ENCODE peak calls at places on chromosomes 5 and 9, in seven cellular contexts. One of them, this sample, is unnamed.

GRCh38 chr5:3149899-3150298 is 398.4 kb upstream of the IRX2 start:
- DNase-seq in astrocyte of the spinal cord: no peak
- DNase-seq in upper lobe of right lung: no peak
- DNase-seq in M059J: no peak
- DNase-seq in NCI-H1694 treated with DMSO at 0.1 percent for 48 hours: no peak
- DNase-seq in stimulated activated CD8-positive, alpha-beta memory T cell treated with anti-CD3 and anti-CD28 coated beads, Interleukin-15, amount 100 ng/mL, for 24 hours: no peak
- DNase-seq in stimulated activated CD4-positive, alpha-beta T cell treated with anti-CD3 and anti-CD28 coated beads, Interleukin-1b, Interleukin-23, amount 100 ng/mL, for 4 hours: no peak
- DNase-seq in this sample: no peak

GRCh38 chr9:134326754-134327526 is 685 bp downstream of the RXRA start:
- DNase-seq in M059J: peak
- DNase-seq in stimulated activated CD4-positive, alpha-beta T cell treated with anti-CD3 and anti-CD28 coated beads, Interleukin-1b, Interleukin-23, amount 100 ng/mL, for 4 hours: no peak
- DNase-seq in stimulated activated CD8-positive, alpha-beta memory T cell treated with anti-CD3 and anti-CD28 coated beads, Interleukin-15, amount 100 ng/mL, for 24 hours: no peak
- DNase-seq in upper lobe of right lung: no peak
- DNase-seq in astrocyte of the spinal cord: peak
- DNase-seq in NCI-H1694 treated with DMSO at 0.1 percent for 48 hours: no peak
- DNase-seq in this sample: no peak

GRCh38 chr9:103530934-103531333 is 535.8 kb downstream of the CYLC2 start:
- DNase-seq in NCI-H1694 treated with DMSO at 0.1 percent for 48 hours: no peak
- DNase-seq in stimulated activated CD4-positive, alpha-beta T cell treated with anti-CD3 and anti-CD28 coated beads, Interleukin-1b, Interleukin-23, amount 100 ng/mL, for 4 hours: no peak
- DNase-seq in stimulated activated CD8-positive, alpha-beta memory T cell treated with anti-CD3 and anti-CD28 coated beads, Interleukin-15, amount 100 ng/mL, for 24 hours: no peak
- DNase-seq in upper lobe of right lung: no peak
- DNase-seq in M059J: no peak
- DNase-seq in astrocyte of the spinal cord: peak
- DNase-seq in this sample: no peak

GRCh38 chr5:179166171-179166885 is 106.2 kb downstream of the ZNF354C start:
- DNase-seq in upper lobe of right lung: peak
- DNase-seq in M059J: no peak
- DNase-seq in astrocyte of the spinal cord: no peak
- DNase-seq in stimulated activated CD8-positive, alpha-beta memory T cell treated with anti-CD3 and anti-CD28 coated beads, Interleukin-15, amount 100 ng/mL, for 24 hours: no peak
- DNase-seq in stimulated activated CD4-positive, alpha-beta T cell treated with anti-CD3 and anti-CD28 coated beads, Interleukin-1b, Interleukin-23, amount 100 ng/mL, for 4 hours: no peak
- DNase-seq in NCI-H1694 treated with DMSO at 0.1 percent for 48 hours: no peak
- DNase-seq in this sample: no peak

GRCh38 chr5:14032944-14033343 is 88.5 kb upstream of the DNAH5 start:
- DNase-seq in upper lobe of right lung: no peak
- DNase-seq in M059J: peak
- DNase-seq in stimulated activated CD4-positive, alpha-beta T cell treated with anti-CD3 and anti-CD28 coated beads, Interleukin-1b, Interleukin-23, amount 100 ng/mL, for 4 hours: no peak
- DNase-seq in NCI-H1694 treated with DMSO at 0.1 percent for 48 hours: no peak
- DNase-seq in stimulated activated CD8-positive, alpha-beta memory T cell treated with anti-CD3 and anti-CD28 coated beads, Interleukin-15, amount 100 ng/mL, for 24 hours: no peak
- DNase-seq in astrocyte of the spinal cord: peak
- DNase-seq in this sample: no peak

GRCh38 chr5:63794296-63794695 is 167.9 kb downstream of the HTR1A start:
- DNase-seq in NCI-H1694 treated with DMSO at 0.1 percent for 48 hours: no peak
- DNase-seq in stimulated activated CD8-positive, alpha-beta memory T cell treated with anti-CD3 and anti-CD28 coated beads, Interleukin-15, amount 100 ng/mL, for 24 hours: no peak
- DNase-seq in M059J: no peak
- DNase-seq in astrocyte of the spinal cord: no peak
- DNase-seq in stimulated activated CD4-positive, alpha-beta T cell treated with anti-CD3 and anti-CD28 coated beads, Interleukin-1b, Interleukin-23, amount 100 ng/mL, for 4 hours: no peak
- DNase-seq in upper lobe of right lung: no peak
- DNase-seq in this sample: no peak

GRCh38 chr9:109109962-109110325 is 9.8 kb downstream of the TMEM245 start:
- DNase-seq in astrocyte of the spinal cord: no peak
- DNase-seq in M059J: peak
- DNase-seq in stimulated activated CD8-positive, alpha-beta memory T cell treated with anti-CD3 and anti-CD28 coated beads, Interleukin-15, amount 100 ng/mL, for 24 hours: no peak
- DNase-seq in upper lobe of right lung: no peak
- DNase-seq in NCI-H1694 treated with DMSO at 0.1 percent for 48 hours: no peak
- DNase-seq in stimulated activated CD4-positive, alpha-beta T cell treated with anti-CD3 and anti-CD28 coated beads, Interleukin-1b, Interleukin-23, amount 100 ng/mL, for 4 hours: no peak
- DNase-seq in this sample: no peak

GRCh38 chr9:112777914-112778313 is 27.4 kb downstream of the SNX30 start:
- DNase-seq in stimulated activated CD4-positive, alpha-beta T cell treated with anti-CD3 and anti-CD28 coated beads, Interleukin-1b, Interleukin-23, amount 100 ng/mL, for 4 hours: no peak
- DNase-seq in astrocyte of the spinal cord: no peak
- DNase-seq in stimulated activated CD8-positive, alpha-beta memory T cell treated with anti-CD3 and anti-CD28 coated beads, Interleukin-15, amount 100 ng/mL, for 24 hours: no peak
- DNase-seq in M059J: peak
- DNase-seq in upper lobe of right lung: no peak
- DNase-seq in NCI-H1694 treated with DMSO at 0.1 percent for 48 hours: no peak
- DNase-seq in this sample: no peak

GRCh38 chr9:27836661-27837401 is 263.6 kb upstream of the C9orf72 start:
- DNase-seq in M059J: no peak
- DNase-seq in stimulated activated CD4-positive, alpha-beta T cell treated with anti-CD3 and anti-CD28 coated beads, Interleukin-1b, Interleukin-23, amount 100 ng/mL, for 4 hours: no peak
- DNase-seq in astrocyte of the spinal cord: no peak
- DNase-seq in stimulated activated CD8-positive, alpha-beta memory T cell treated with anti-CD3 and anti-CD28 coated beads, Interleukin-15, amount 100 ng/mL, for 24 hours: no peak
- DNase-seq in NCI-H1694 treated with DMSO at 0.1 percent for 48 hours: no peak
- DNase-seq in upper lobe of right lung: no peak
- DNase-seq in this sample: no peak

GRCh38 chr5:180602481-180603075 is 11.3 kb upstream of the SCGB3A1 start:
- DNase-seq in stimulated activated CD8-positive, alpha-beta memory T cell treated with anti-CD3 and anti-CD28 coated beads, Interleukin-15, amount 100 ng/mL, for 24 hours: no peak
- DNase-seq in M059J: no peak
- DNase-seq in astrocyte of the spinal cord: no peak
- DNase-seq in stimulated activated CD4-positive, alpha-beta T cell treated with anti-CD3 and anti-CD28 coated beads, Interleukin-1b, Interleukin-23, amount 100 ng/mL, for 4 hours: no peak
- DNase-seq in NCI-H1694 treated with DMSO at 0.1 percent for 48 hours: no peak
- DNase-seq in upper lobe of right lung: peak
- DNase-seq in this sample: no peak

GRCh38 chr5:98969400-98969799 is 40.6 kb upstream of the CHD1 start:
- DNase-seq in stimulated activated CD8-positive, alpha-beta memory T cell treated with anti-CD3 and anti-CD28 coated beads, Interleukin-15, amount 100 ng/mL, for 24 hours: no peak
- DNase-seq in upper lobe of right lung: no peak
- DNase-seq in NCI-H1694 treated with DMSO at 0.1 percent for 48 hours: no peak
- DNase-seq in astrocyte of the spinal cord: no peak
- DNase-seq in stimulated activated CD4-positive, alpha-beta T cell treated with anti-CD3 and anti-CD28 coated beads, Interleukin-1b, Interleukin-23, amount 100 ng/mL, for 4 hours: no peak
- DNase-seq in M059J: no peak
- DNase-seq in this sample: no peak

GRCh38 chr5:139561655-139562451 is 714 bp downstream of the UBE2D2 start:
- DNase-seq in stimulated activated CD4-positive, alpha-beta T cell treated with anti-CD3 and anti-CD28 coated beads, Interleukin-1b, Interleukin-23, amount 100 ng/mL, for 4 hours: peak
- DNase-seq in upper lobe of right lung: peak
- DNase-seq in NCI-H1694 treated with DMSO at 0.1 percent for 48 hours: no peak
- DNase-seq in M059J: peak
- DNase-seq in astrocyte of the spinal cord: peak
- DNase-seq in stimulated activated CD8-positive, alpha-beta memory T cell treated with anti-CD3 and anti-CD28 coated beads, Interleukin-15, amount 100 ng/mL, for 24 hours: peak
- DNase-seq in this sample: peak

GRCh38 chr5:168833383-168833782 is 254.2 kb upstream of the PANK3 start:
- DNase-seq in astrocyte of the spinal cord: no peak
- DNase-seq in stimulated activated CD4-positive, alpha-beta T cell treated with anti-CD3 and anti-CD28 coated beads, Interleukin-1b, Interleukin-23, amount 100 ng/mL, for 4 hours: no peak
- DNase-seq in NCI-H1694 treated with DMSO at 0.1 percent for 48 hours: no peak
- DNase-seq in M059J: no peak
- DNase-seq in stimulated activated CD8-positive, alpha-beta memory T cell treated with anti-CD3 and anti-CD28 coated beads, Interleukin-15, amount 100 ng/mL, for 24 hours: no peak
- DNase-seq in upper lobe of right lung: no peak
- DNase-seq in this sample: no peak

GRCh38 chr9:101569736-101570501 is 24.9 kb downstream of the PPP3R2 start:
- DNase-seq in NCI-H1694 treated with DMSO at 0.1 percent for 48 hours: no peak
- DNase-seq in astrocyte of the spinal cord: no peak
- DNase-seq in M059J: no peak
- DNase-seq in upper lobe of right lung: no peak
- DNase-seq in stimulated activated CD4-positive, alpha-beta T cell treated with anti-CD3 and anti-CD28 coated beads, Interleukin-1b, Interleukin-23, amount 100 ng/mL, for 4 hours: no peak
- DNase-seq in stimulated activated CD8-positive, alpha-beta memory T cell treated with anti-CD3 and anti-CD28 coated beads, Interleukin-15, amount 100 ng/mL, for 24 hours: no peak
- DNase-seq in this sample: no peak

GRCh38 chr5:83388608-83389007 is 82.9 kb upstream of the VCAN start:
- DNase-seq in upper lobe of right lung: no peak
- DNase-seq in astrocyte of the spinal cord: peak
- DNase-seq in stimulated activated CD4-positive, alpha-beta T cell treated with anti-CD3 and anti-CD28 coated beads, Interleukin-1b, Interleukin-23, amount 100 ng/mL, for 4 hours: no peak
- DNase-seq in stimulated activated CD8-positive, alpha-beta memory T cell treated with anti-CD3 and anti-CD28 coated beads, Interleukin-15, amount 100 ng/mL, for 24 hours: no peak
- DNase-seq in M059J: no peak
- DNase-seq in NCI-H1694 treated with DMSO at 0.1 percent for 48 hours: no peak
- DNase-seq in this sample: no peak

GRCh38 chr5:110463116-110463515 is 263.4 kb downstream of the TMEM232 start:
- DNase-seq in stimulated activated CD4-positive, alpha-beta T cell treated with anti-CD3 and anti-CD28 coated beads, Interleukin-1b, Interleukin-23, amount 100 ng/mL, for 4 hours: no peak
- DNase-seq in stimulated activated CD8-positive, alpha-beta memory T cell treated with anti-CD3 and anti-CD28 coated beads, Interleukin-15, amount 100 ng/mL, for 24 hours: no peak
- DNase-seq in M059J: no peak
- DNase-seq in NCI-H1694 treated with DMSO at 0.1 percent for 48 hours: no peak
- DNase-seq in astrocyte of the spinal cord: no peak
- DNase-seq in upper lobe of right lung: no peak
- DNase-seq in this sample: no peak

GRCh38 chr9:123432331-123433236 is 76.6 kb downstream of the CRB2 start:
- DNase-seq in stimulated activated CD8-positive, alpha-beta memory T cell treated with anti-CD3 and anti-CD28 coated beads, Interleukin-15, amount 100 ng/mL, for 24 hours: no peak
- DNase-seq in astrocyte of the spinal cord: no peak
- DNase-seq in M059J: no peak
- DNase-seq in stimulated activated CD4-positive, alpha-beta T cell treated with anti-CD3 and anti-CD28 coated beads, Interleukin-1b, Interleukin-23, amount 100 ng/mL, for 4 hours: no peak
- DNase-seq in NCI-H1694 treated with DMSO at 0.1 percent for 48 hours: no peak
- DNase-seq in upper lobe of right lung: peak
- DNase-seq in this sample: no peak

GRCh38 chr5:153959134-153959957 is 79.4 kb downstream of the FAM114A2 start:
- DNase-seq in upper lobe of right lung: no peak
- DNase-seq in stimulated activated CD4-positive, alpha-beta T cell treated with anti-CD3 and anti-CD28 coated beads, Interleukin-1b, Interleukin-23, amount 100 ng/mL, for 4 hours: no peak
- DNase-seq in NCI-H1694 treated with DMSO at 0.1 percent for 48 hours: no peak
- DNase-seq in stimulated activated CD8-positive, alpha-beta memory T cell treated with anti-CD3 and anti-CD28 coated beads, Interleukin-15, amount 100 ng/mL, for 24 hours: no peak
- DNase-seq in astrocyte of the spinal cord: peak
- DNase-seq in M059J: peak
- DNase-seq in this sample: peak

GRCh38 chr5:124199902-124200301 is 546.5 kb downstream of the ZNF608 start:
- DNase-seq in astrocyte of the spinal cord: no peak
- DNase-seq in NCI-H1694 treated with DMSO at 0.1 percent for 48 hours: no peak
- DNase-seq in stimulated activated CD4-positive, alpha-beta T cell treated with anti-CD3 and anti-CD28 coated beads, Interleukin-1b, Interleukin-23, amount 100 ng/mL, for 4 hours: no peak
- DNase-seq in stimulated activated CD8-positive, alpha-beta memory T cell treated with anti-CD3 and anti-CD28 coated beads, Interleukin-15, amount 100 ng/mL, for 24 hours: no peak
- DNase-seq in upper lobe of right lung: no peak
- DNase-seq in M059J: peak
- DNase-seq in this sample: no peak

GRCh38 chr5:148805323-148806290 is 20.8 kb upstream of the ADRB2 start:
- DNase-seq in astrocyte of the spinal cord: peak
- DNase-seq in stimulated activated CD4-positive, alpha-beta T cell treated with anti-CD3 and anti-CD28 coated beads, Interleukin-1b, Interleukin-23, amount 100 ng/mL, for 4 hours: no peak
- DNase-seq in NCI-H1694 treated with DMSO at 0.1 percent for 48 hours: peak
- DNase-seq in M059J: peak
- DNase-seq in upper lobe of right lung: no peak
- DNase-seq in stimulated activated CD8-positive, alpha-beta memory T cell treated with anti-CD3 and anti-CD28 coated beads, Interleukin-15, amount 100 ng/mL, for 24 hours: no peak
- DNase-seq in this sample: no peak

GRCh38 chr5:39209924-39210323 is 9.4 kb downstream of the FYB1 start:
- DNase-seq in astrocyte of the spinal cord: no peak
- DNase-seq in M059J: peak
- DNase-seq in upper lobe of right lung: no peak
- DNase-seq in stimulated activated CD4-positive, alpha-beta T cell treated with anti-CD3 and anti-CD28 coated beads, Interleukin-1b, Interleukin-23, amount 100 ng/mL, for 4 hours: no peak
- DNase-seq in NCI-H1694 treated with DMSO at 0.1 percent for 48 hours: no peak
- DNase-seq in stimulated activated CD8-positive, alpha-beta memory T cell treated with anti-CD3 and anti-CD28 coated beads, Interleukin-15, amount 100 ng/mL, for 24 hours: no peak
- DNase-seq in this sample: no peak

GRCh38 chr9:126151671-126152050 is 175.0 kb upstream of the MVB12B start:
- DNase-seq in stimulated activated CD8-positive, alpha-beta memory T cell treated with anti-CD3 and anti-CD28 coated beads, Interleukin-15, amount 100 ng/mL, for 24 hours: no peak
- DNase-seq in upper lobe of right lung: peak
- DNase-seq in NCI-H1694 treated with DMSO at 0.1 percent for 48 hours: no peak
- DNase-seq in stimulated activated CD4-positive, alpha-beta T cell treated with anti-CD3 and anti-CD28 coated beads, Interleukin-1b, Interleukin-23, amount 100 ng/mL, for 4 hours: no peak
- DNase-seq in M059J: peak
- DNase-seq in astrocyte of the spinal cord: no peak
- DNase-seq in this sample: no peak